ENCODE peak calls at places on chromosomes 16 and 17, in ten cellular contexts. A is right lobe of liver; Y is tibial artery; R is cardiac muscle cell; T is prostate gland; X is CD4-positive, CD25-positive, alpha-beta regulatory T cell; F is adrenal gland; W is GM12878; I is PC-9; U is A549. P is an unnamed sample.

GRCh38 chr16:242281-242680 is 7.7 kb downstream of the FAM234A start:
- DNase-seq in W (no peak), A (no peak), F (no peak), I (no peak), R (no peak), U (no peak), Y (no peak), T (no peak), X (no peak), P (no peak)

GRCh38 chr17:6231886-6232767 is 161.9 kb downstream of the WSCD1 start:
- DNase-seq in I (no peak), F (no peak), X (no peak), A (no peak), T (no peak), R (no peak), W (no peak), U (peak; percentile 37), Y (no peak), P (no peak)

GRCh38 chr17:41347872-41348760 is 2.5 kb downstream of the KRT33A start:
- DNase-seq in F (no peak), A (no peak), U (no peak), W (no peak), Y (no peak), I (peak; percentile 64), T (no peak), X (no peak), R (no peak), P (no peak)

GRCh38 chr16:81444448-81445121 is at the start of gene CMIP:
- DNase-seq in X (peak; percentile 76), I (no peak), A (peak; percentile 90), R (peak; percentile 92), U (peak; percentile 84), F (peak; percentile 89), Y (peak; percentile 73), W (no peak), T (peak; percentile 78), P (peak; percentile 89)

GRCh38 chr17:44438634-44439033 is 49.2 kb upstream of the ITGA2B start:
- DNase-seq in F (no peak), T (no peak), W (no peak), X (no peak), U (no peak), Y (no peak), A (no peak), I (no peak), R (peak; percentile 34), P (no peak)

GRCh38 chr17:44887016-44887415 is 12.2 kb downstream of the EFTUD2 start:
- DNase-seq in A (no peak), T (no peak), X (no peak), W (no peak), F (no peak), U (no peak), I (no peak), R (no peak), Y (no peak), P (no peak)

GRCh38 chr17:68400404-68400735 is 56.9 kb downstream of the WIPI1 start:
- DNase-seq in T (no peak), A (no peak), W (no peak), I (no peak), Y (no peak), U (no peak), R (no peak), X (no peak), F (no peak), P (no peak)

GRCh38 chr16:74743668-74744299 is 30.8 kb downstream of the FA2H start:
- DNase-seq in T (peak; percentile 88), A (peak; percentile 64), W (no peak), Y (no peak), I (peak; percentile 97), F (peak; percentile 92), R (no peak), X (no peak), U (peak; percentile 98), P (no peak)

GRCh38 chr16:71249399-71249798 is 18.9 kb upstream of the HYDIN start:
- DNase-seq in W (no peak), X (no peak), F (peak; percentile 2), A (no peak), Y (no peak), U (no peak), I (no peak), T (no peak), R (no peak), P (no peak)

GRCh38 chr16:35525979-35526590 is 2066.7 kb downstream of the TP53TG3F start:
- DNase-seq in W (no peak), T (no peak), Y (no peak), U (no peak), I (peak; percentile 41), A (no peak), F (no peak), R (no peak), X (no peak), P (no peak)

GRCh38 chr16:76574651-76575050 is 297.4 kb downstream of the CNTNAP4 start:
- DNase-seq in A (no peak), Y (no peak), F (no peak), W (no peak), U (no peak), R (no peak), I (no peak), T (no peak), X (no peak), P (no peak)

GRCh38 chr17:68197091-68197996 is 50.5 kb upstream of the AMZ2 start:
- DNase-seq in T (no peak), W (no peak), X (no peak), R (no peak), U (peak; percentile 47), F (no peak), I (no peak), A (no peak), Y (no peak), P (no peak)

GRCh38 chr16:85812031-85812807 is 12.7 kb downstream of the COX4I1 start:
- DNase-seq in W (no peak), X (no peak), U (no peak), Y (no peak), A (no peak), I (no peak), T (no peak), F (no peak), R (no peak), P (no peak)

GRCh38 chr16:66262253-66263167 is 104.0 kb upstream of the CDH5 start:
- DNase-seq in U (no peak), R (no peak), A (peak; percentile 35), X (no peak), Y (peak; percentile 74), F (no peak), I (no peak), T (no peak), W (no peak), P (no peak)

GRCh38 chr17:73028311-73028755 is 64.2 kb downstream of the SLC39A11 start:
- DNase-seq in U (no peak), W (no peak), A (no peak), R (no peak), X (no peak), Y (no peak), F (no peak), T (no peak), I (no peak), P (no peak)

GRCh38 chr16:69443809-69444611 is 19.6 kb downstream of the CYB5B start:
- DNase-seq in W (no peak), A (no peak), U (no peak), T (peak; percentile 28), I (no peak), F (no peak), Y (no peak), R (no peak), X (peak; percentile 55), P (peak; percentile 48)
- H3K4me3 ChIP-seq in W (peak overlapping the region; percentile 40), A (no peak overlapping the region), U (peak overlapping the region; percentile 12), T (no peak overlapping the region), I (no peak overlapping the region), F (no peak overlapping the region), Y (peak overlapping the region; percentile 15), R (no peak overlapping the region), X (peak overlapping the region; percentile 81), P (peak overlapping the region; percentile 26)

DNA sequence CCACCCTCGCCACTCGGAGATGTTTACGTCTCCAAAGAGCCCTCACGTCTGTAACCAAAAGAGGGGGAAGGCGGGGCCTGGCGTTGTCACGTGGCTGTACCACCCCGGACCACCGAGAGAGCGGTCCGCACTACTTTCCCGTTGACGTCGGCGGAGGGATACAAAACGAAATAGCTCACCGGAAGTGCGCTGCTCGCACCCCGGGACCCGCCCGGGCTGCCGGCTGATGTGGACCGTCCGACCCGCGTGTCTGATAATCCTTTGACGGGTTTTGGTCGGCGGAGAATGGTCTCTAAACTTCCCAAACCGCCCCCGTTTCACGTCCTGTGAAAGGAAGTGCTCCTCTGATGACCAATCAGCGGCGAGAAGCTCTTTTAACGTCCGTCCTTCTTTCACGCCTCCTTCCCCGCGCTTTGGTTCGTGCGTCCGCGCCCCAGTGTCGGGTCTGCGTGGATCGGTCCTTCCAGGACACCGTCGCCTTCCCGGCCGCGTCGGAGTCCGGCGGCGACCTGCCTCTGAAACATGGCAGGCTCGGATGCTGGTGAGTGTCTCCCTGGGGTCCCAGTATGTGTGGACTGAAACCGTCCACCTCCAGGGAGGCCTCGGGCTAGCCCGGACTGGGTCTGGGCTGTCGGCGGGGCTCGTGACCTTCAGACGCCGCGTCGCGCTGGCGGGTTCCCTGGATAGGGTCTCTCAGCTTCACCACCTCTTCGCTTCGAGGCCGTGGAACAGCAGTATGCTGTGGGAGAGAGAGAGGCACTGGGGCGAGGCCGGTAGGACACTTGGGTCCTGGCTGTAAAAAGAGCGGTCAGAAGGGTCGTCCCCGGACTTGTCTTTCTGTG is at the start of gene CEP95:
- DNase-seq in I (peak; percentile 80), X (peak; percentile 98), T (peak; percentile 91), A (peak; percentile 94), R (peak; percentile 95), U (no peak), F (peak; percentile 96), Y (peak; percentile 97), W (peak; percentile 90), P (peak; percentile 98)
- H3K4me1 ChIP-seq in I (peaks cover 30% of the 10 kb centered on the region), X (peaks cover 47% of the 10 kb centered on the region), T (peaks cover 7% of the 10 kb centered on the region), A (peaks cover 37% of the 10 kb centered on the region), R (peaks cover 14% of the 10 kb centered on the region), U (peaks cover 40% of the 10 kb centered on the region), F (peaks cover 30% of the 10 kb centered on the region), Y (peaks cover 8% of the 10 kb centered on the region), W (peaks cover 4% of the 10 kb centered on the region), P (peaks cover 49% of the 10 kb centered on the region)

GRCh38 chr16:3454631-3455147 is 11.2 kb downstream of the NAA60 start:
- DNase-seq in Y (no peak), U (no peak), R (no peak), T (no peak), A (no peak), F (no peak), I (no peak), W (no peak), X (no peak), P (no peak)
- H3K27ac ChIP-seq in Y (no peak overlapping the region), U (no peak overlapping the region), R (no peak overlapping the region), T (no peak overlapping the region), A (no peak overlapping the region), F (no peak overlapping the region), I (no peak overlapping the region), W (no peak overlapping the region), X (no peak overlapping the region), P (no peak overlapping the region)

DNA sequence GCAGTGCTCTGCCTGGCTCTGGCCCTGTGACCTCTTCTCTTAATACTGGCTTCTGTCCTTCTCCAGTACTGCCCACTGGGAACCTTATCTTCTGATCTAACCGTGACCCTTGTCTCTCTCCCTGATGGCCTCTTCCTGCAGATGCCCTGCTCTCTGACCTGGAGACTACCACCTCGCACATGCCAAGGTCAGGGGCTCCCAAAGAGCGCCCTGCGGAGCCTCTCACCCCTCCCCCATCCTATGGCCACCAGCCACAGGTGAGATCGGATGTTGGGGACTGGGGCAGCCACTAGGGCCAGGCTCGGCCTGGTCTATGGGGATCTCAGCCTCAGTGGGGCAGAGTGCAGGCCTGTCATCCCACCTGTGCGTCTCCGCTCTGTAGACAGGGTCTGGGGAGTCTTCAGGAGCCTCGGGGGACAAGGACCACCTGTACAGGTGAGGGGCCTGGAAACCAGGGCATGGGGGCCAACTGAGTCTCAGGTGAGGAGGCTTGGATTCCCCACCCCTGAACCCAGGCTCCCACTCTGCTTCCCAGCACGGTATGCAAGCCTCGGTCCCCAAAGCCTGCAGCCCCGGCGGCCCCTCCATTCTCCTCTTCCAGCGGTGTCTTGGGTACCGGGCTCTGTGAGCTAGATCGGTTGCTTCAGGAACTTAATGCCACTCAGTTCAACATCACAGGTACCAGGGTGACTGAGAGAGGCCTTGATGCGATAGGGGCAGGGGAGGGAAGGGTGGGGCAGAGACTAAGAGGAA is 1.5 kb downstream of the TGFB1I1 start:
- DNase-seq in Y (no peak), U (no peak), W (no peak), F (no peak), T (no peak), R (no peak), X (no peak), A (no peak), I (no peak), P (no peak)
- H3K4me3 ChIP-seq in Y (peak overlapping the region; percentile 84), U (no peak overlapping the region), W (no peak overlapping the region), F (no peak overlapping the region), T (no peak overlapping the region), R (no peak overlapping the region), X (no peak overlapping the region), A (no peak overlapping the region), I (no peak overlapping the region), P (no peak overlapping the region)

P was measured in CD4-positive, alpha-beta memory T cell.